ENCODE peak calls at places on chromosome 7, in five cellular contexts. G, V, T, X and D are unnamed samples.

GRCh38 chr7:93817561-93817960 is 73.0 kb downstream of the TFPI2 start:
- DNase-seq in T (no peak), X (no peak), G (no peak), V (no peak), D (no peak)

GRCh38 chr7:105189859-105190492 is 176.0 kb downstream of the KMT2E start:
- DNase-seq in T (no peak), V (no peak), X (no peak), G (no peak), D (peak; percentile 39)

GRCh38 chr7:30682131-30683083 is at the start of gene CRHR2:
- DNase-seq in X (no peak), G (peak; percentile 94), T (peak; percentile 55), V (no peak), D (no peak)

GRCh38 chr7:42272793-42273665 is 36.0 kb upstream of the GLI3 start:
- DNase-seq in X (no peak), T (no peak), V (no peak), G (no peak), D (peak; percentile 84)

GRCh38 chr7:104983620-104984539 is 30.1 kb upstream of the KMT2E start:
- DNase-seq in G (peak; percentile 95), V (peak; percentile 92), T (peak; percentile 92), X (peak; percentile 88), D (peak; percentile 74)

GRCh38 chr7:157576415-157576814 is 239.6 kb downstream of the DNAJB6 start:
- DNase-seq in V (no peak), T (no peak), G (no peak), X (no peak), D (no peak)

GRCh38 chr7:22406715-22407114 is 49.8 kb upstream of the RAPGEF5 start:
- DNase-seq in G (no peak), V (no peak), T (no peak), X (no peak), D (no peak)

GRCh38 chr7:151631968-151632749 is 112.5 kb upstream of the RHEB start:
- DNase-seq in G (peak; percentile 97), X (peak; percentile 97), V (peak; percentile 83), T (peak; percentile 90), D (peak; percentile 37)

GRCh38 chr7:113819474-113819873 is 99.3 kb downstream of the PPP1R3A start:
- DNase-seq in T (no peak), G (no peak), V (no peak), X (no peak), D (no peak)

GRCh38 chr7:21092923-21093702 is 306.4 kb upstream of the SP8 start:
- DNase-seq in G (no peak), V (no peak), T (no peak), X (no peak), D (no peak)

GRCh38 chr7:128041203-128041602 is 10.0 kb upstream of the LRRC4 start:
- DNase-seq in G (no peak), T (no peak), V (no peak), X (peak; percentile 50), D (peak; percentile 68)

GRCh38 chr7:25859412-25859704 is 292.6 kb upstream of the NFE2L3 start:
- DNase-seq in T (no peak), V (no peak), X (no peak), G (no peak), D (no peak)

GRCh38 chr7:25861704-25862253 is 290.2 kb upstream of the NFE2L3 start:
- DNase-seq in G (no peak), V (no peak), T (no peak), X (no peak), D (no peak)

GRCh38 chr7:25860882-25861228 is 291.1 kb upstream of the NFE2L3 start:
- DNase-seq in V (no peak), G (no peak), X (no peak), T (no peak), D (no peak)

GRCh38 chr7:25859732-25860131 is 292.3 kb upstream of the NFE2L3 start:
- DNase-seq in G (no peak), X (no peak), T (no peak), V (no peak), D (no peak)

DNA sequence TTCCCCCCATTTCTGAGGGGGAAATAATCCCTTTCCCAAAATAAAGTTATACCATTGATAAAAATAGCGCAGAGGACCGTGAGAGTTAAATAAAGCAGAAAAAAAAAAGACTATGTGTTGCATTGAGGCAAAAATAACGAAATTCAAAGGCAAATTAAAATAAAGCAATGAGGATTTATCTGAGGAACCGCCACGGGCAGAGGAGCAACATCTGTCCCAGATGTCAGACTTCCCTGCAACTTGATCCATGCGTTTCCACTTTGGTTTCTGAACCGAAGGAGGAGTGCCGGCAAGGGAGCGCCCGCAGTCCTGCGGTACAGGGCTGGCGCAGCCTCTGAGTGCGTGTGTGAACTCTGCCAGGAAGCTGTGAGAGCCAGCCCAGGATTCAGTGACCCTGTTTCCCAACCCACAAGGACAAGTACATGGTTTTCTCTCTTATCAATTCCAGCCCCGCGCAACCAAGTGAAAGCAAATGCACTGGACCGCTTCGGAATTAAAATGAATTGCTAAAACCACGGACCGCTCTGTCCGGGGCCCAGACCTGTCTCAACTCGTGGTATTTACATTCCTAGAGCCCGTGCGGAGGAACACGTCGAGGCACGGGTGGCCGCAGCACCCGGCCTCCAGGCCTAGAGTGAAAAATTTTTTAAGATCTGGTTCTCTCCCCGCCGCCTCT is 291.7 kb upstream of the NFE2L3 start:
- DNase-seq in X (no peak), V (no peak), T (no peak), G (peak; percentile 43), D (peak; percentile 66)
- H3K27me3 ChIP-seq in X (peaks cover 21% of the 10 kb centered on the region), V (peaks cover 6% of the 10 kb centered on the region), T (peaks cover 14% of the 10 kb centered on the region), G (peaks cover 57% of the 10 kb centered on the region), D (peaks cover 1% of the 10 kb centered on the region)

GRCh38 chr7:154568346-154568745 is 434.6 kb downstream of the PAXIP1 start:
- DNase-seq in V (no peak), X (no peak), T (no peak), G (no peak), D (no peak)
- H3K4me3 ChIP-seq in V (no peak overlapping the region), X (no peak overlapping the region), T (no peak overlapping the region), G (no peak overlapping the region), D (no peak overlapping the region)

GRCh38 chr7:152925412-152926147 is 166.0 kb downstream of the ACTR3B start:
- DNase-seq in V (no peak), G (peak; percentile 83), T (peak; percentile 51), X (no peak), D (no peak)
- H3K27me3 ChIP-seq in V (no peaks in the 10 kb centered on the region), G (no peaks in the 10 kb centered on the region), T (no peaks in the 10 kb centered on the region), X (peaks cover 60% of the 10 kb centered on the region), D (peaks cover 2% of the 10 kb centered on the region)

GRCh38 chr7:69517985-69518731 is 80.1 kb upstream of the AUTS2 start:
- DNase-seq in X (no peak), T (no peak), G (peak; percentile 40), V (no peak), D (no peak)
- H3K4me3 ChIP-seq in X (no peak overlapping the region), T (no peak overlapping the region), G (no peak overlapping the region), V (no peak overlapping the region), D (no peak overlapping the region)

GRCh38 chr7:131908719-131909118 is 352.3 kb upstream of the PODXL start:
- DNase-seq in T (no peak), V (no peak), X (no peak), G (no peak), D (no peak)
- H3K27me3 ChIP-seq in T (no peaks in the 10 kb centered on the region), V (no peaks in the 10 kb centered on the region), X (peaks cover 60% of the 10 kb centered on the region), G (no peaks in the 10 kb centered on the region), D (peaks cover 10% of the 10 kb centered on the region)

GRCh38 chr7:131103997-131104396 is 223.7 kb upstream of the MKLN1 start:
- DNase-seq in X (peak; percentile 11), V (no peak), G (no peak), T (no peak), D (no peak)

GRCh38 chr7:131105803-131106680 is 221.6 kb upstream of the MKLN1 start:
- DNase-seq in V (peak; percentile 86), G (peak; percentile 93), X (peak; percentile 77), T (peak; percentile 90), D (peak; percentile 55)

GRCh38 chr7:131106681-131107342 is 220.9 kb upstream of the MKLN1 start:
- DNase-seq in G (peak; percentile 81), X (peak; percentile 65), V (peak; percentile 54), T (peak; percentile 77), D (no peak)

GRCh38 chr7:131104611-131105293 is 222.9 kb upstream of the MKLN1 start:
- DNase-seq in G (no peak), V (no peak), T (no peak), X (no peak), D (no peak)

DNA sequence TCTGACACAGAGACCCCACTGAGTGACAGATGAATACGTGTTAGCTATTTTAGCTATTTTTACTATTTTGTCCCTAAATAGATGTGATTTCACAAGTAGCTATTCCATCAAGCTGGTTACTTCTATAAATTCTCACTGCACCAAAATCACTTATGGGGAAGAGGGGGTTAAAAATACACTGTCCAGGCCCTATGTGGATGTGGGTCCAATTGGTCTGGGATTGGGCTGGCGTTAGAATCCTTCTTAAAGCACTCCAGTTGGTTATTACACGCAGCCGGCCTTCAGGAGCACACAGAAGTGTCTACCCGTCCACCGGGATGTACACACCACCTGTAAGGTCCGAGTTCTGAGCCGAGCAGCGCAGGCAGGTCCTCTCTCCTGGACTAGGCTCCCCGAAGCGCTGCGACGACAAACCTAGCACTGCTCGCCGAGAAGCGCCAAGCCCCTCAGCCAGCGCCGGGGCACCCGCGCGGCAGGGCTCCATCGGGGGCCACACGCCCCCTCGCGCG is 222.3 kb upstream of the MKLN1 start:
- DNase-seq in G (no peak), V (no peak), T (no peak), X (no peak), D (no peak)
- H3K4me3 ChIP-seq in G (peak overlapping the region; percentile 93), V (peak overlapping the region; percentile 63), T (peak overlapping the region; percentile 60), X (peak overlapping the region; percentile 59), D (peak overlapping the region; percentile 86)

GRCh38 chr7:6533893-6534804 is 17.1 kb downstream of the GRID2IP start:
- DNase-seq in X (no peak), T (no peak), V (no peak), G (no peak), D (no peak)

GRCh38 chr7:6529643-6530042 is 21.6 kb downstream of the GRID2IP start:
- DNase-seq in V (no peak), T (no peak), G (no peak), X (no peak), D (no peak)

GRCh38 chr7:6531492-6532279 is 19.6 kb downstream of the GRID2IP start:
- DNase-seq in X (no peak), V (no peak), T (no peak), G (no peak), D (no peak)

GRCh38 chr7:6530626-6531491 is 20.4 kb downstream of the GRID2IP start:
- DNase-seq in G (peak; percentile 79), X (no peak), V (no peak), T (no peak), D (no peak)

DNA sequence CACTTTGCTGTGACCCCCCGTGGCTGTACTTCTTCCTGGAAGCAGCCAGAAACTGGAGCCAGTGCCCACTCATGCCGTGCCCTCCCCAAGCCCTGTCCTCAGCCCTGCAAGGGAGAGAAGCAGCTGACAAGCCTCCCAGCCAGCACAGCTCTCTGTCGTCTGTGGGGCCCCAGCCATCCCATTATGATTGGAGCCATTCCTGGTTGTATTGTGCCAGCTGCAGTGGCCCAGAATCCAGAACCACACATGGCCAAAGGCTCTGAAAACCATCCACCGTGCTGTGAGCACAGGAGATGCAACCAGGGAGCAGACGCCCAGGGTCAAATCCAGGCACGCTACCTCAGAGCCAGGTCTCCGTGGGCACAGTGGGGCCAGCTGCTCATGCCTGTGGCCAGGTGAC is 18.7 kb downstream of the GRID2IP start:
- DNase-seq in G (no peak), V (no peak), X (no peak), T (no peak), D (no peak)
- H3K27me3 ChIP-seq in G (peaks cover 45% of the 10 kb centered on the region), V (no peaks in the 10 kb centered on the region), X (peaks cover 2% of the 10 kb centered on the region), T (no peaks in the 10 kb centered on the region), D (peaks cover 20% of the 10 kb centered on the region)